ENCODE peak calls at places on chromosomes 6 and 20, in ten cellular contexts. J, Y, S, W, R, O, H, A, U and K are unnamed samples.

GRCh38 chr20:45823949-45824835 is 2.9 kb downstream of the TNNC2 start:
- DNase-seq in J (no peak), Y (peak; percentile 77), S (no peak), W (peak; percentile 62), R (peak; percentile 65), O (no peak), H (peak; percentile 80), A (peak; percentile 62), U (peak; percentile 72), K (no peak)

GRCh38 chr20:11144114-11144513 is 470.3 kb upstream of the JAG1 start:
- DNase-seq in J (no peak), Y (no peak), S (no peak), W (no peak), R (no peak), O (no peak), H (peak; percentile 72), A (no peak), U (no peak), K (no peak)

GRCh38 chr6:159249752-159250151 is 80.6 kb downstream of the FNDC1 start:
- DNase-seq in J (no peak), Y (no peak), S (no peak), W (no peak), R (no peak), O (no peak), H (no peak), A (no peak), U (no peak), K (no peak)

GRCh38 chr6:152232494-152233151 is 404.5 kb downstream of the SYNE1 start:
- DNase-seq in J (no peak), Y (no peak), S (peak; percentile 21), W (no peak), R (no peak), O (no peak), H (no peak), A (peak; percentile 28), U (no peak), K (peak; percentile 25)

GRCh38 chr6:27814665-27815424 is 97.4 kb downstream of the OR2B2 start:
- DNase-seq in J (no peak), Y (peak; percentile 71), S (no peak), W (peak; percentile 79), R (peak; percentile 65), O (peak; percentile 97), H (peak; percentile 86), A (peak; percentile 75), U (peak; percentile 84), K (no peak)

GRCh38 chr6:56555438-56555872 is 87.2 kb downstream of the DST start:
- DNase-seq in J (no peak), Y (no peak), S (no peak), W (no peak), R (peak; percentile 18), O (no peak), H (peak; percentile 66), A (no peak), U (no peak), K (no peak)

GRCh38 chr20:5221078-5221430 is 94.2 kb downstream of the CDS2 start:
- DNase-seq in J (no peak), Y (no peak), S (no peak), W (no peak), R (no peak), O (no peak), H (no peak), A (no peak), U (no peak), K (no peak)

GRCh38 chr6:86355271-86355670 is 582.1 kb upstream of the HTR1E start:
- DNase-seq in J (no peak), Y (no peak), S (no peak), W (no peak), R (no peak), O (no peak), H (no peak), A (no peak), U (no peak), K (no peak)

GRCh38 chr20:3222635-3223600 is 13.6 kb downstream of the ITPA start:
- DNase-seq in J (no peak), Y (no peak), S (no peak), W (no peak), R (no peak), O (no peak), H (no peak), A (no peak), U (no peak), K (no peak)

GRCh38 chr6:105810105-105810921 is 275.8 kb upstream of the PRDM1 start:
- DNase-seq in J (peak; percentile 9), Y (no peak), S (peak; percentile 82), W (no peak), R (no peak), O (no peak), H (peak; percentile 74), A (no peak), U (peak; percentile 43), K (no peak)

GRCh38 chr6:3032986-3033385 is 33.3 kb downstream of the NQO2 start:
- DNase-seq in J (no peak), Y (no peak), S (no peak), W (no peak), R (no peak), O (no peak), H (no peak), A (no peak), U (no peak), K (no peak)

GRCh38 chr6:127832381-127832780 is 68.5 kb downstream of the THEMIS start:
- DNase-seq in J (no peak), Y (no peak), S (no peak), W (no peak), R (no peak), O (no peak), H (no peak), A (no peak), U (no peak), K (no peak)

GRCh38 chr6:106083618-106084017 is 2.5 kb upstream of the PRDM1 start:
- DNase-seq in J (no peak), Y (no peak), S (no peak), W (no peak), R (no peak), O (no peak), H (no peak), A (no peak), U (no peak), K (no peak)

GRCh38 chr6:9121551-9121950 is 686.2 kb upstream of the SLC35B3 start:
- DNase-seq in J (no peak), Y (no peak), S (no peak), W (no peak), R (no peak), O (no peak), H (no peak), A (no peak), U (no peak), K (no peak)

GRCh38 chr20:47464380-47465101 is 37.1 kb upstream of the NCOA3 start:
- DNase-seq in J (peak; percentile 97), Y (no peak), S (no peak), W (peak; percentile 59), R (no peak), O (no peak), H (peak; percentile 68), A (peak; percentile 22), U (peak; percentile 50), K (peak; percentile 34)

GRCh38 chr6:32886674-32887383 is 32.8 kb downstream of the PSMB9 start:
- DNase-seq in J (no peak), Y (no peak), S (no peak), W (no peak), R (peak; percentile 85), O (no peak), H (no peak), A (no peak), U (no peak), K (no peak)

DNA sequence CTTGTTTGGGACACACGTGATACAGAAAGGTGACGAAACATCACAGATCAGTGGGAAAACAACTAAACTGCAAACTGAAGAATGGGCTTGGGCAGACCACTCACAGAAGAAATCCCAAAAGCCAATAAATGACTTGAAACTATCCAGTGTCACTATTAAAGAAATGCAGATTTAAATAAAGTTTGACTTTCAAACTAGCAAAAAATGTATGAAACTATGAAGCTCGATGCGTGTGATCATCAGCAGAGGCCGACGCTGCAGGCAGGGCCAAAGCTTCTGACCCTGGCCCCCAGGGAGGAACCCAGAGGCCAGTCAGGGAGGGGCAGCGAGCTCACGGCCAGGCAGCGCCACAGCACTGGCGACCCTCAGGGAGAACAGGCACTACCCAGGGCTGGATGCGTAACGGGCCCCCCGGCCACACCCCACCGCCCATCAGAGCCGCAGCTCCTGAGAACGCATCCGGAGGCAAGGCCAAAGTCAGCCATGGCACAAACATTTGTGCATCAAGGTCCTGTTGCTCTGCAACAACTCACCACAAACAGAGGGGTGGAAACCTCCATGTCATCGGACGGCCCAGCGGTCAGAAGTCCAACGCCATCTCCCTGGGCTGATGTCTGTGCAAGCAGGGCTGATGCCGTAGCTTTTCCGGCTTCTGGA is 94.1 kb downstream of the YTHDF1 start:
- DNase-seq in J (no peak), Y (no peak), S (no peak), W (no peak), R (no peak), O (no peak), H (peak; percentile 58), A (no peak), U (no peak), K (no peak)
- TF ChIP-seq CTCF in J (no peak), Y (no peak), S (no peak), W (no peak), R (no peak), O (no peak), H (no peak), A (no peak), U (no peak), K (no peak)

GRCh38 chr6:11230158-11231107 is 2.0 kb downstream of the NEDD9 start:
- DNase-seq in J (no peak), Y (no peak), S (no peak), W (no peak), R (no peak), O (no peak), H (no peak), A (no peak), U (peak; percentile 54), K (no peak)
- TF ChIP-seq EP300 in J (no peak), Y (no peak), S (no peak), W (no peak), R (no peak), O (no peak), H (no peak), A (no peak), U (no peak), K (no peak)

GRCh38 chr20:38128691-38129090 is 36.4 kb downstream of the TGM2 start:
- DNase-seq in J (no peak), Y (no peak), S (no peak), W (no peak), R (no peak), O (no peak), H (peak; percentile 46), A (no peak), U (no peak), K (no peak)
- TF ChIP-seq CTCF in J (no peak), Y (no peak), S (no peak), W (no peak), R (no peak), O (no peak), H (no peak), A (no peak), U (no peak), K (no peak)

DNA sequence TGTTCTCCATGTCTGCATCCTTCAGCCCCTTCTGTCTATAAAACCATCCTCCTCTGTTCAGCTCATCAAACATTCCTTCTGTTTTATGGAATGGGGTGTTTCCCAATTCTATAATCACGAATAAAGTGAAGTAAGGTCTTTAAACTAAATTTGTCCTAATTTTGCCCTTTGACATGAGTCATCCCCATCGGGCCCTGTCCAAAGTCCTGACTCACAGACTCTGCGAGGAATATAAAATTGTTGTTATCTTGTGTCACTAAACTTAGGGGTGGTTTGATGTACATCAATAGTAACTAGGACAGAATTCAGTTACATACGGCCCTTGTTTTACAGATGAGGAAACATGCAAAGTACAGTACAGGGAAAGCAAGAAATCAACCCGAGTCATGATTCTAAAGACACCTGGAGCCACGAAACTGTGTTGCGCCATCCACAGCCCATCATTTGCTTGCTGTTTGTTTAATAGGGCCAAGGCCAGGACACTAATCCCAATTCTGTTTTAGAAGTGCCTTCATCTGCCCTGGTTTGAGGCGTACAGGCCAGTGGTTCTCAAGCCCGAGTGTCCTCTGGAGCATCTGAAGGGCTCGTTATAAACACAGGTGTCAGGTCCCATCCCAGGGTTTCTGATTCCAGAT is 2.8 kb downstream of the ACSS1 start:
- DNase-seq in J (no peak), Y (no peak), S (peak; percentile 23), W (peak; percentile 24), R (no peak), O (no peak), H (peak; percentile 62), A (no peak), U (peak; percentile 13), K (no peak)
- TF ChIP-seq EP300 in J (no peak), Y (no peak), S (no peak), W (no peak), R (no peak), O (no peak), H (no peak), A (no peak), U (no peak), K (no peak)